ENCODE peak calls at places on chromosomes 7 and 10, in four cellular contexts. One of them, this sample, is unnamed.

GRCh38 chr7:148962823-148963582 is 65.3 kb downstream of the PDIA4 start:
- DNase-seq in mesothelial cell of epicardium: peak
- DNase-seq in HFFc6: peak
- DNase-seq in A549: peak
- DNase-seq in this sample: peak

GRCh38 chr7:34160261-34160752 is 255.0 kb downstream of the BMPER start:
- DNase-seq in mesothelial cell of epicardium: no peak
- DNase-seq in HFFc6: peak
- DNase-seq in A549: no peak
- DNase-seq in this sample: no peak

GRCh38 chr10:124594240-124594639 is 132.6 kb downstream of the LHPP start:
- DNase-seq in mesothelial cell of epicardium: no peak
- DNase-seq in HFFc6: no peak
- DNase-seq in A549: no peak
- DNase-seq in this sample: no peak

GRCh38 chr10:51860257-51860656 is 160.9 kb upstream of the CSTF2T start:
- DNase-seq in mesothelial cell of epicardium: no peak
- DNase-seq in HFFc6: peak
- DNase-seq in A549: no peak
- DNase-seq in this sample: no peak

GRCh38 chr10:103757531-103758293 is 97.7 kb downstream of the SH3PXD2A start:
- DNase-seq in mesothelial cell of epicardium: no peak
- DNase-seq in HFFc6: peak
- DNase-seq in A549: peak
- DNase-seq in this sample: peak

GRCh38 chr10:72206511-72207229 is 9.1 kb upstream of the ANAPC16 start:
- DNase-seq in mesothelial cell of epicardium: no peak
- DNase-seq in HFFc6: no peak
- DNase-seq in A549: no peak
- DNase-seq in this sample: no peak

GRCh38 chr7:73526892-73527821 is 5.1 kb upstream of the BAZ1B start:
- DNase-seq in mesothelial cell of epicardium: no peak
- DNase-seq in HFFc6: no peak
- DNase-seq in A549: no peak
- DNase-seq in this sample: no peak

GRCh38 chr7:74032191-74032490 is 4.2 kb downstream of the ELN start:
- DNase-seq in mesothelial cell of epicardium: no peak
- DNase-seq in HFFc6: peak
- DNase-seq in A549: no peak
- DNase-seq in this sample: peak

GRCh38 chr7:130153251-130153908 is 51.8 kb downstream of the TMEM209 start:
- DNase-seq in mesothelial cell of epicardium: no peak
- DNase-seq in HFFc6: no peak
- DNase-seq in A549: no peak
- DNase-seq in this sample: no peak

GRCh38 chr7:130156140-130156539 is 49.1 kb downstream of the TMEM209 start:
- DNase-seq in mesothelial cell of epicardium: no peak
- DNase-seq in HFFc6: no peak
- DNase-seq in A549: no peak
- DNase-seq in this sample: no peak

GRCh38 chr7:130154131-130154500 is 51.1 kb downstream of the TMEM209 start:
- DNase-seq in mesothelial cell of epicardium: no peak
- DNase-seq in HFFc6: no peak
- DNase-seq in A549: no peak
- DNase-seq in this sample: peak

GRCh38 chr7:130152270-130153141 is 52.7 kb downstream of the TMEM209 start:
- DNase-seq in mesothelial cell of epicardium: no peak
- DNase-seq in HFFc6: peak
- DNase-seq in A549: no peak
- DNase-seq in this sample: no peak

DNA sequence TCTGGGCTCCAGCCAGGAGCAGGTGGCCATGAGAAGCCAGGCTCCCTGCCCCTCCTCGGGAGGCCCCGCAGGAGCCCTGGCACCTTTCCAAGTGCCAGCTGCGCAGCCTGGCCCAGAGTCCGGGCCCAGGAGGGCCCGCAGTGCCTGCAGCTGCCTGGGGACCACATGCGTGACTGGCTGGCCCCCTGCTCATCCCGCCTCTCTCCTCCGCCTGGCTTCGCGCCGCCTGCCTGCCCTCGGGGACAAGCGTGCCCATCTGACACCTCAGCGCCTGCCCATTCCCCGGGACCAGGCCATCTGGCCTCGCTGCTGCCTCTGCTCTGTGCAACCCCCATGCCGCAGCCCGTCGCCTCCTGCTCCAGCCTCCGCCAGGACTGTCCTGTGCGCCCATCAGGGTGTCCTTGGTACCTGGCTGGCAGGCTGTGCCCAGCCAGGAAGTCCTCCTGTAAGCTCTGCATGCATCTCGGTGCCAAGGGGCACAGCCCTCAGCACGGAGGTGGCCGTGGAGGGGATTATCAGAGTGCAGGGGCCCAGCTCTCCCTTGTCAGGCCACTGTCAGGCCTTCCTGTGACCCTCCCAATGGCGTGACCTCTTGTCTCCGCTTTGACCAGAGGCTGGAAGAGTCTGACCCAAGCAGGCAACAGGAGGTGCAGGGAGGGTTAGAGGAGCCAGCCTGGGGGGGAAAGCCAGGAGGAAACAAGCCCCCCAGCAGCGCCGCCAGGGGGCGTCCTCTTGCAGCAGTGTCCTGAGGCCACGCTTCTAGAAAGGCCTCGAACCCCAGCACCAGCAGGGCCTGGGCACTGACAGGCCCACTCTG is 50.5 kb downstream of the TMEM209 start:
- DNase-seq in mesothelial cell of epicardium: no peak
- DNase-seq in HFFc6: no peak
- DNase-seq in A549: no peak
- DNase-seq in this sample: peak
- TF ChIP-seq CTCF in mesothelial cell of epicardium: no peak
- TF ChIP-seq CTCF in HFFc6: peak
- TF ChIP-seq CTCF in A549: no peak
- TF ChIP-seq CTCF in this sample: no peak

DNA sequence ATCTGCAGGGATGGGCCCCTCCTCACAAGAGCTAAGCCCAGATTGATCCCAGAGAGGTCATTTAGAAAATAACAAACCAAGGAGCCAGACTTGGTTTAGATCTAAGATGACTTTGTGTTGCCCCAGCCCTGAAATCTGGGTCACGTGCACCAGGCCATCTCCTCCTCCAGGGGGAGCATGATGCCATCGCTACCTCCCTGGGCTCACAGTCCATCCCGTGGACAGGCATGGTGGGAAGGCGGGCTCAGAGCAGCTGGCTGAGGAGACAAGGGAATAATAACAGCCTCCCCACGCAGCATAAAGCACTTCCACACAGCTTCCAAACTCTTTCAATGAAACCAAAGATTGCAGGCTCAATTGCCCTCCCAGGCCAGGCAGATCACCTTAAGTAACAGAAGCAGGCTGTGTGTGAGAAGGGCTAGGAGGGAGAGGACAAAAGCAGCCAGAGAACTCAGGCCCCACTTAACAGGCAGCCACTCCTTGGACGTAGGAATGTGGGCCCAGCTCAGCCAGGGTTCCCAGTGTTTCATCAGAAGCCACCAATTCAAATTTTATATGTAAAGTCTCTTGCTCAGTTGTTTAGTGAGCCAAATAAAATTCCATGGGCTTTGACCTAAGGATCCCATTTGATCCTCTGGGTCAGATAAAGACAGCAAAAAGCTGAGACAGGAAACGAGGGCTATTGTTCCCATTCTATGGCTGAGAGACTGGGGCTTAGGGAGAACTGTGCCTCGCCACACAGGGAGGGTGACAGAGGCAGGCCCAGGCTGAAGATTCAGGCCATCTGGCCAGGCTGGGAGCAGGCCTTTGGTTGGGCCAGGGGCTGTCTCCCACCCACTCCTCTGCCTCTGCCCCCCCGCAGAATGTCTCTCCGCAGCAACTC is 100.2 kb downstream of the COL13A1 start:
- DNase-seq in mesothelial cell of epicardium: peak
- DNase-seq in HFFc6: peak
- DNase-seq in A549: peak
- DNase-seq in this sample: no peak
- TF ChIP-seq CTCF in mesothelial cell of epicardium: peak
- TF ChIP-seq CTCF in HFFc6: peak
- TF ChIP-seq CTCF in A549: peak
- TF ChIP-seq CTCF in this sample: peak

GRCh38 chr7:29798422-29798821 is 7.9 kb upstream of the WIPF3 start:
- DNase-seq in mesothelial cell of epicardium: no peak
- DNase-seq in HFFc6: no peak
- DNase-seq in A549: no peak
- DNase-seq in this sample: no peak

GRCh38 chr7:29794959-29795629 is 11.2 kb upstream of the WIPF3 start:
- DNase-seq in mesothelial cell of epicardium: no peak
- DNase-seq in HFFc6: no peak
- DNase-seq in A549: no peak
- DNase-seq in this sample: no peak

GRCh38 chr7:29796181-29796580 is 10.1 kb upstream of the WIPF3 start:
- DNase-seq in mesothelial cell of epicardium: no peak
- DNase-seq in HFFc6: no peak
- DNase-seq in A549: no peak
- DNase-seq in this sample: no peak

GRCh38 chr7:29795696-29796095 is 10.6 kb upstream of the WIPF3 start:
- DNase-seq in mesothelial cell of epicardium: no peak
- DNase-seq in HFFc6: no peak
- DNase-seq in A549: no peak
- DNase-seq in this sample: no peak

GRCh38 chr7:29797112-29797944 is 9.0 kb upstream of the WIPF3 start:
- DNase-seq in mesothelial cell of epicardium: no peak
- DNase-seq in HFFc6: no peak
- DNase-seq in A549: no peak
- DNase-seq in this sample: no peak
- TF ChIP-seq CTCF in mesothelial cell of epicardium: no peak
- TF ChIP-seq CTCF in HFFc6: no peak
- TF ChIP-seq CTCF in A549: no peak
- TF ChIP-seq CTCF in this sample: no peak

GRCh38 chr7:20216637-20217036 is 547 bp downstream of the MACC1 start:
- DNase-seq in mesothelial cell of epicardium: no peak
- DNase-seq in HFFc6: no peak
- DNase-seq in A549: no peak
- DNase-seq in this sample: no peak

GRCh38 chr7:20218261-20218660 is 1.1 kb upstream of the MACC1 start:
- DNase-seq in mesothelial cell of epicardium: no peak
- DNase-seq in HFFc6: no peak
- DNase-seq in A549: no peak
- DNase-seq in this sample: no peak

GRCh38 chr7:20219446-20220292 is 2.5 kb upstream of the MACC1 start:
- DNase-seq in mesothelial cell of epicardium: no peak
- DNase-seq in HFFc6: no peak
- DNase-seq in A549: peak
- DNase-seq in this sample: peak

GRCh38 chr7:20219062-20219445 is 1.9 kb upstream of the MACC1 start:
- DNase-seq in mesothelial cell of epicardium: no peak
- DNase-seq in HFFc6: no peak
- DNase-seq in A549: no peak
- DNase-seq in this sample: no peak

DNA sequence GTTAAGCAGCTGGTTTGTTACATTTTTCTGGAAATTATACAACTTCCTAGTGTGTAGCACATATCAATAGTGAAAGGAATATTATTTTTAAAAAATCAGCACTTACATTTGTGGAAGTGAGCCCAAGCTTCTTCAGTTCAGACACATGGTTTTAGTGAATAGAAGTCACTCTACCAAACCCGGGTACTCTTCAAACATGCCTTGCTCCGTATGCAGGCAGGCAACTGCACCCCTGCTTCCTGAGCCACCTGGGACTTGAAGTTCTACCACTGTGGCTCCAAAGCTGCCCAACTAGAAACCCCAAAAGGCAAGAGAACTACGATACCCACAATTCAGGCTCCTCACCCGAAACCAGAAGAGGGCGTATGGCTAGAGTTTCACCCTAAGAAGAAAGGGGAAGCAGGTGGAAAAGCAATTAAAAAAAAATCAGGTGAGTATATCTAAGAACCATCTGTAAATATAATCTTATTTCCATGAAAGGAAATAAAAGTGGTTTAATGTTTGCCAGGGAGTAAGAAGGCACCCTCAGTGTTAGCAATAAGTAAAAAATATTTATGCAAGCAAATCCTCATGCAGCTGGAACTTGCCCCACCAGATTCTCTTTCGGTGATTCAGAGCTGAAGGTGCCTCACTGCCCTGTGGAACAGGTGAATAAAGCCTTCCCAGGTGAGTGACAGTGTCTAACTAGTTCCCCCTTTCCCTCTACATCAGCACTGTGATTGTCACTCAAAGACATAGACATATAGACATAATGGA is at the start of gene MACC1:
- DNase-seq in mesothelial cell of epicardium: peak
- DNase-seq in HFFc6: no peak
- DNase-seq in A549: no peak
- DNase-seq in this sample: peak
- TF ChIP-seq CTCF in mesothelial cell of epicardium: no peak
- TF ChIP-seq CTCF in HFFc6: no peak
- TF ChIP-seq CTCF in A549: peak
- TF ChIP-seq CTCF in this sample: no peak

GRCh38 chr7:95357623-95358022 is 33.3 kb upstream of the PON1 start:
- DNase-seq in mesothelial cell of epicardium: no peak
- DNase-seq in HFFc6: no peak
- DNase-seq in A549: no peak
- DNase-seq in this sample: no peak
- TF ChIP-seq CTCF in mesothelial cell of epicardium: no peak
- TF ChIP-seq CTCF in HFFc6: no peak
- TF ChIP-seq CTCF in A549: no peak
- TF ChIP-seq CTCF in this sample: no peak

This sample was measured in left lung.